ENCODE peak calls at places on chromosomes 4 and X, in nine cellular contexts. O is psoas muscle, D is heart left ventricle, C is left ventricle myocardium inferior, H is neural progenitor cell, E is cardiac muscle cell, I is pancreas, N is tibial artery, R is astrocyte. T is an unnamed sample.

GRCh38 chrX:153828723-153829548 is 1.4 kb downstream of the PDZD4 start:
- DNase-seq in O (peak), D (no peak), C (no peak), H (peak), E (peak), I (peak), N (no peak), R (no peak), T (no peak)

GRCh38 chr4:88823058-88823919 is 125.7 kb upstream of the NAP1L5 start:
- DNase-seq in O (peak), D (peak), C (peak), H (peak), E (peak), I (peak), N (peak), R (peak), T (peak)

GRCh38 chr4:3708103-3708510 is 58.1 kb upstream of the ADRA2C start:
- DNase-seq in O (no peak), D (peak), C (no peak), H (peak), E (no peak), I (peak), N (peak), R (no peak), T (no peak)

GRCh38 chr4:109302366-109303140 is at the start of gene COL25A1:
- DNase-seq in O (peak), D (peak), C (peak), H (peak), E (peak), I (peak), N (peak), R (peak), T (peak)

GRCh38 chr4:183438458-183439113 is 5.8 kb upstream of the CDKN2AIP start:
- DNase-seq in O (no peak), D (no peak), C (no peak), H (no peak), E (no peak), I (no peak), N (no peak), R (peak), T (no peak)

GRCh38 chrX:35711281-35711680 is 86.9 kb upstream of the MAGEB16 start:
- DNase-seq in O (no peak), D (no peak), C (no peak), H (no peak), E (no peak), I (no peak), N (no peak), R (peak), T (no peak)

GRCh38 chrX:40300286-40300890 is 202.6 kb upstream of the BCOR start:
- DNase-seq in O (no peak), D (no peak), C (no peak), H (peak), E (no peak), I (no peak), N (no peak), R (no peak), T (no peak)

GRCh38 chrX:129522184-129523059 is 868 bp downstream of the SMARCA1 start:
- DNase-seq in O (peak), D (peak), C (peak), H (peak), E (peak), I (peak), N (peak), R (peak), T (peak)

GRCh38 chr4:8289956-8290700 is 20.6 kb downstream of the HTRA3 start:
- DNase-seq in O (peak), D (peak), C (peak), H (no peak), E (no peak), I (peak), N (peak), R (no peak), T (no peak)

GRCh38 chrX:123673813-123674212 is 59.0 kb downstream of the THOC2 start:
- DNase-seq in O (no peak), D (no peak), C (no peak), H (no peak), E (no peak), I (no peak), N (no peak), R (no peak), T (no peak)

GRCh38 chrX:55801811-55802210 is 84.3 kb downstream of the RRAGB start:
- DNase-seq in O (no peak), D (no peak), C (no peak), H (no peak), E (no peak), I (no peak), N (no peak), R (no peak), T (no peak)

GRCh38 chrX:119685225-119686066 is 7.5 kb downstream of the SEPTIN6 start:
- DNase-seq in O (no peak), D (no peak), C (no peak), H (no peak), E (no peak), I (no peak), N (no peak), R (no peak), T (no peak)

GRCh38 chr4:101078950-101079349 is 268.4 kb downstream of the PPP3CA start:
- DNase-seq in O (no peak), D (no peak), C (no peak), H (no peak), E (no peak), I (no peak), N (no peak), R (no peak), T (no peak)

GRCh38 chrX:31038585-31039326 is 33.1 kb downstream of the FTHL17 start:
- DNase-seq in O (no peak), D (no peak), C (peak), H (peak), E (peak), I (no peak), N (no peak), R (peak), T (peak)

GRCh38 chr4:44313702-44314101 is 134.9 kb downstream of the KCTD8 start:
- DNase-seq in O (no peak), D (no peak), C (no peak), H (no peak), E (no peak), I (no peak), N (no peak), R (peak), T (no peak)

GRCh38 chr4:40581254-40582140 is 48.2 kb downstream of the RBM47 start:
- DNase-seq in O (no peak), D (no peak), C (no peak), H (no peak), E (no peak), I (no peak), N (no peak), R (no peak), T (no peak)

GRCh38 chrX:140933874-140934655 is 68.3 kb upstream of the SPANXB1 start:
- DNase-seq in O (no peak), D (no peak), C (no peak), H (no peak), E (no peak), I (no peak), N (no peak), R (no peak), T (no peak)

GRCh38 chrX:20517565-20517964 is 250.9 kb upstream of the RPS6KA3 start:
- DNase-seq in O (no peak), D (no peak), C (no peak), H (no peak), E (no peak), I (no peak), N (no peak), R (peak), T (no peak)

GRCh38 chr4:172726001-172726423 is 442.6 kb upstream of the GALNT7 start:
- DNase-seq in O (no peak), D (no peak), C (no peak), H (peak), E (no peak), I (no peak), N (no peak), R (no peak), T (no peak)

GRCh38 chr4:139315221-139315675 is 13.0 kb upstream of the NDUFC1 start:
- DNase-seq in O (no peak), D (no peak), C (no peak), H (peak), E (no peak), I (no peak), N (no peak), R (no peak), T (no peak)

GRCh38 chrX:105313596-105313995 is 93.1 kb upstream of the TEX13A start:
- DNase-seq in O (no peak), D (no peak), C (no peak), H (no peak), E (no peak), I (no peak), N (no peak), R (no peak), T (no peak)

GRCh38 chrX:38435130-38435529 is 82.7 kb downstream of the OTC start:
- DNase-seq in O (no peak), D (no peak), C (no peak), H (no peak), E (no peak), I (no peak), N (no peak), R (no peak), T (no peak)

GRCh38 chr4:47913858-47914218 is 545 bp downstream of the NFXL1 start:
- DNase-seq in O (peak), D (peak), C (peak), H (peak), E (peak), I (peak), N (peak), R (no peak), T (peak)

GRCh38 chrX:22629105-22629725 is 356.5 kb downstream of the CBLL2 start:
- DNase-seq in O (no peak), D (no peak), C (no peak), H (no peak), E (no peak), I (no peak), N (no peak), R (peak), T (no peak)

GRCh38 chr4:566508-567295 is 9.4 kb downstream of the TMEM271 start:
- DNase-seq in O (no peak), D (no peak), C (no peak), H (no peak), E (no peak), I (no peak), N (no peak), R (no peak), T (no peak)

GRCh38 chrX:100070334-100070849 is 339.7 kb downstream of the PCDH19 start:
- DNase-seq in O (no peak), D (no peak), C (no peak), H (peak), E (no peak), I (no peak), N (no peak), R (no peak), T (no peak)

GRCh38 chrX:77658886-77659285 is 127.1 kb downstream of the ATRX start:
- DNase-seq in O (no peak), D (no peak), C (no peak), H (no peak), E (no peak), I (no peak), N (no peak), R (no peak), T (no peak)

GRCh38 chr4:54169176-54169575 is 59.9 kb upstream of the PDGFRA start:
- DNase-seq in O (no peak), D (no peak), C (no peak), H (no peak), E (no peak), I (no peak), N (no peak), R (peak), T (no peak)

GRCh38 chr4:88791274-88791673 is 93.6 kb upstream of the NAP1L5 start:
- DNase-seq in O (no peak), D (no peak), C (no peak), H (no peak), E (no peak), I (no peak), N (no peak), R (peak), T (no peak)

GRCh38 chrX:128518508-128518907 is 466.3 kb upstream of the ACTRT1 start:
- DNase-seq in O (no peak), D (no peak), C (no peak), H (peak), E (peak), I (no peak), N (no peak), R (no peak), T (peak)

GRCh38 chr4:4781936-4782754 is 77.3 kb upstream of the MSX1 start:
- DNase-seq in O (no peak), D (no peak), C (no peak), H (no peak), E (no peak), I (no peak), N (no peak), R (peak), T (no peak)

GRCh38 chrX:283115-283845 is 2.1 kb downstream of the PLCXD1 start:
- DNase-seq in O (peak), D (peak), C (peak), H (peak), E (peak), I (peak), N (peak), R (peak), T (peak)

GRCh38 chr4:7397206-7398103 is 37.3 kb downstream of the PSAPL1 start:
- DNase-seq in O (no peak), D (peak), C (no peak), H (no peak), E (no peak), I (no peak), N (peak), R (peak), T (no peak)

GRCh38 chrX:45714864-45715263 is 514.2 kb upstream of the DIPK2B start:
- DNase-seq in O (no peak), D (no peak), C (no peak), H (no peak), E (no peak), I (no peak), N (no peak), R (peak), T (no peak)

GRCh38 chrX:147962476-147962875 is 18.7 kb upstream of the FMR1NB start:
- DNase-seq in O (no peak), D (no peak), C (no peak), H (no peak), E (no peak), I (no peak), N (no peak), R (peak), T (no peak)

GRCh38 chr4:164748375-164748774 is 5.6 kb upstream of the SMIM31 start:
- DNase-seq in O (no peak), D (no peak), C (no peak), H (peak), E (peak), I (no peak), N (no peak), R (peak), T (no peak)

GRCh38 chr4:15003441-15003890 is 1.2 kb downstream of the CPEB2 start:
- DNase-seq in O (peak), D (peak), C (peak), H (peak), E (peak), I (peak), N (peak), R (no peak), T (no peak)
- TF ChIP-seq CTCF in O (no peak), D (no peak), C (peak), H (no peak), E (no peak), I (no peak), N (no peak), R (no peak), T (no peak)

GRCh38 chr4:73976217-73976616 is 5.6 kb downstream of the PF4 start:
- DNase-seq in O (no peak), D (no peak), C (no peak), H (no peak), E (no peak), I (no peak), N (no peak), R (no peak), T (no peak)
- TF ChIP-seq CTCF in O (no peak), D (no peak), C (no peak), H (no peak), E (peak), I (no peak), N (no peak), R (no peak), T (no peak)

DNA sequence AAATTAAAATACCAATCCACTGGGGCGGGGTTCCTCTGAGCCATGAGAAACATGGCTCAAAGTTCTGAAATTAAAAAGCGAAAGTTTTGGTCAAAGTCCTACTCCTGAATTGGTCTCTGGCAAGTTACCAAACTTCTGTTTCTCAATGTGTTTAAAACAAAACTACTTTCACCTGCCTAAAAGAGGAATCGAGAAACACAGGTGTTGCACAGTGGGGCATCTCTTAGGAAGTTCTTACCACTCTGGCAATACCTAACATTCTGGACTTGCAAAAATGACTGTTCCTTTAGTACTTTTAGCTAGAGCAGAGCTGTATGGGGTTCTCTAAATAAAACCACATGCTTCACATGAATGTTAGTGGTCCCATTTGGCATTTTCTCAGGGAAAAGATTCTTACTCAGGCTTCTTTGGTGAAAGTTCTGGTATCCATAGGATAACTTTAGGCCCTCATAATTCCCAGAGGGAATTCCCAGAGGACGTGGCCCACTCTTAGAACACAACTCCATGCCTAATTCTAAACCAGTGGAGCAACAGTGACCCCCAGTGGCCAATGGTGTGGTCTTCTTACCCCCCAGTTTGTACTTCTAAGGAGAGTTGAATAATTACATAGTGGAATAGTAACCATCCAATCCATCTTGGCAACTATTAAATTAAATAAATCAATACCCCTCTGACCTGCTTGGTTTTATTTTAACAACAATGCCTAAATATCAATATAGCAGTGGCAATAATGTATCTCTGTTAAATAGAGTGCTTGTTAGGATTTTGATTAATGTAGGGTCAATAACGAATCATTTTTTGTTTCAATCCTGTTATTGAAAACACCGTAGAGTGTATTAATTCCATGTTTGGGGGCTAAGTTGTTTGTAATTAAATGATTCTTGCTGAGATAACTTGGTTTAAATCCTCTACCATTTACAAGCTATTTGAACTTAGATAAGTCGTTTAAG is 21.9 kb downstream of the BMP3 start:
- DNase-seq in O (peak), D (no peak), C (no peak), H (peak), E (peak), I (no peak), N (no peak), R (peak), T (peak)
- TF ChIP-seq CTCF in O (peak), D (peak), C (peak), H (peak), E (peak), I (peak), N (peak), R (peak), T (peak)

GRCh38 chr4:35652197-35652596 is 592.1 kb downstream of the ARAP2 start:
- DNase-seq in O (no peak), D (no peak), C (no peak), H (no peak), E (no peak), I (no peak), N (no peak), R (no peak), T (no peak)

GRCh38 chr4:35649784-35650183 is 594.5 kb downstream of the ARAP2 start:
- DNase-seq in O (no peak), D (no peak), C (no peak), H (no peak), E (no peak), I (no peak), N (no peak), R (no peak), T (no peak)
- TF ChIP-seq CTCF in O (no peak), D (no peak), C (no peak), H (no peak), E (no peak), I (no peak), N (no peak), R (no peak), T (no peak)

DNA sequence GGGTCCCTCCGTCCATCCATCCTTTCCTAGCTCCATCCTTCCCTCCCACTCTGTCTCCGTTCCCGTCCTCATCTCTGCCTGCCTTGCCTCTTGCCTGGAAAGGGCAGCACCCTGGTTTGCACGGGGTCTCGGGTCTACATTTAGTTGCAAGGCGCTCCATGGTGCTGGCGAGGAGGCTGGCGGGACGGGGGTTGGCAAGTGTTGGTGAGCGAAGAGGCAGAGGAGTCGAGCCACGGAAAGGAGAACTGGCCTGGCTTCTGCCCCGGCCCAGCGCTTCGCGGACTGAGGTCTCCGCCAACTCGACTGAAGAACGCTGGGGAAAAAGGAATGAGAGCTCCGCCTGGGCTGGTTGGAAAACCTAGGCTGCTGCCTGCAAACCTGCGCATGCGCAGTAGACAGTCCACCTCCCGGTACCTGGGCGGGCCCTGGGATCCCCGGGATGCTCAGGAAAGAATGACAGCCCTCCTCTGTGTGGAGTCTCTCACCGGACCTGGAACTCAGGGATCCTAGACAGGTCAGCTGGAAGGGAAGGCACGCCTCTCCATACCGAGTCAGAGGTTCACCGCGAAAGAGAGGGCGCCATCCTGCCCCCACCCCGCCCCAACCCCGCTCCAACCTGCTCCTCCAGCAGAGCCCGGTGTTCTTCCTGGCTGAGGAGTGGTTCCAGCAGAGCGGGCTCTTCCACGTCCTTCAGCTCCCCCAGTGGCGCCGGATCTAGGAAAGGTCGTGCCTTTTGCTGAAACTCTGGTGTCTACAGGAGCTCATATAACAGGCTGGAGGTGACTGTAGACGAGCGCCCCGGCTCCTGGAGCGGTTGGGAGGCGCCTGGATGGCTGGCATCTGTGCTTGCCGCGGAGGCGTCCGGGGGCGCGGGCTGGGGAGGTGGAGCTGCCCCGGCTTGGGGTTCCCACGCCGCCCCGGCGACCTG is 6.0 kb downstream of the FRG2 start:
- DNase-seq in O (no peak), D (peak), C (no peak), H (peak), E (peak), I (peak), N (no peak), R (peak), T (peak)
- TF ChIP-seq CTCF in O (no peak), D (no peak), C (no peak), H (no peak), E (no peak), I (no peak), N (no peak), R (no peak), T (no peak)

DNA sequence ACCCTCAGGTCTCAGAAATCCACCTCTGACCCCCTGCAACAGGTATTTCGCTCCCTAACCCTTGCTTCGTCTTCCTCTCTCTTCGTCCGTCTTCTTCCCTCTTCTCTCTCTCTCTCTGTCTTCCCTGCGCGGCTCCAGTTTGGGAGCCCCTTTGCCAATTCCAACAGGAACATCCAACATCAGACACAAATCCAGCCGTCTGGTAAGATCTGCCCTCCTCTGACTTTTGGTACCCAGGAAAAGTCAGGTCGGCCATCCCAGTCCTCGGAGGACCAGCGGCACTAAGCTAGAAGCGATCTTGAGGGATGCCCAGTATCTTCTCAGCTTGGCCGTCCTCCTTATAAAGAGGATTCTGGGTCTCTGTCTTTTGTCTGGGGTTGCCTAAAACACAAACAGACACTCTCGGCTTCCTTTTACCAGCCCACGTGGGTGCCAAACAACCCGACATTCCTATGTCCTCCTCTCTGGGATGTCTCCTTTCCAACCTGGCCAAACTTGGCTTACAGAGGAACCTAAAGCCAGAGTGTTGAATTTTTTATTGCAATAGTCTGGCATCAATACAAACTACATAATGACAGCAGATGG is 7.7 kb downstream of the ASMTL start:
- DNase-seq in O (no peak), D (no peak), C (no peak), H (no peak), E (no peak), I (peak), N (peak), R (no peak), T (no peak)
- TF ChIP-seq CTCF in O (no peak), D (no peak), C (no peak), H (no peak), E (no peak), I (no peak), N (no peak), R (no peak), T (no peak)

GRCh38 chr4:64721106-64721505 is 311.9 kb upstream of the TECRL start:
- DNase-seq in O (no peak), D (no peak), C (no peak), H (no peak), E (no peak), I (no peak), N (no peak), R (no peak), T (no peak)
- TF ChIP-seq CTCF in O (no peak), D (no peak), C (no peak), H (no peak), E (no peak), I (no peak), N (no peak), R (no peak), T (no peak)